ENCODE peak calls at places on chromosomes 11 and 22, in five cellular contexts. U, J, P, C and K are unnamed samples. For H3K4me1, the result is how much of the 10 kb centered on the place peaks cover.

GRCh38 chr11:128157423-128158298 is 429.7 kb downstream of the ETS1 start:
- DNase-seq in P (peak), U (no peak), C (peak), J (no peak), K (peak)

GRCh38 chr22:30036656-30037055 is 43.6 kb upstream of the HORMAD2 start:
- DNase-seq in P (no peak), J (no peak), U (no peak), C (no peak), K (no peak)

GRCh38 chr11:95750101-95750500 is 39.5 kb downstream of the FAM76B start:
- DNase-seq in C (no peak), J (no peak), P (no peak), U (no peak), K (no peak)

GRCh38 chr22:19766235-19766505 is 5.6 kb downstream of the TBX1 start:
- DNase-seq in C (no peak), U (no peak), P (no peak), J (no peak), K (no peak)

GRCh38 chr11:59012942-59013256 is 73.2 kb upstream of the GLYATL1B start:
- DNase-seq in P (no peak), J (no peak), C (no peak), U (no peak), K (no peak)

GRCh38 chr11:71991494-71991893 is 7.2 kb upstream of the IL18BP start:
- DNase-seq in C (peak), U (no peak), J (no peak), P (no peak), K (no peak)

GRCh38 chr11:35787626-35788025 is 125.1 kb downstream of the TRIM44 start:
- DNase-seq in C (no peak), J (no peak), U (no peak), P (no peak), K (no peak)

GRCh38 chr22:23213581-23214341 is 33.5 kb downstream of the BCR start:
- DNase-seq in C (no peak), J (no peak), P (no peak), U (no peak), K (no peak)

GRCh38 chr11:60872952-60873524 is 5.7 kb downstream of the ZP1 start:
- DNase-seq in J (no peak), P (peak), U (peak), C (no peak), K (no peak)

GRCh38 chr11:101158119-101158518 is 28.5 kb upstream of the PGR start:
- DNase-seq in C (no peak), P (no peak), J (no peak), U (no peak), K (no peak)

GRCh38 chr11:59542142-59542810 is 30.9 kb downstream of the OR4D9 start:
- DNase-seq in U (no peak), C (no peak), J (no peak), P (no peak), K (no peak)

GRCh38 chr11:87454246-87454645 is 416.5 kb downstream of the TMEM135 start:
- DNase-seq in U (no peak), J (no peak), P (no peak), C (peak), K (no peak)

GRCh38 chr22:44973829-44974228 is 36.0 kb downstream of the PHF21B start:
- DNase-seq in P (no peak), J (no peak), C (no peak), U (no peak), K (no peak)

GRCh38 chr11:75836422-75836821 is 21.4 kb downstream of the UVRAG start:
- DNase-seq in J (no peak), U (no peak), P (no peak), C (no peak), K (no peak)

GRCh38 chr11:40328890-40329617 is 1130.4 kb downstream of the LRRC4C start:
- DNase-seq in P (peak), J (no peak), C (no peak), U (no peak), K (no peak)

GRCh38 chr11:109040303-109040702 is 375.4 kb downstream of the DDX10 start:
- DNase-seq in U (no peak), J (no peak), P (no peak), C (no peak), K (no peak)

GRCh38 chr11:122398167-122398566 is 257.4 kb upstream of the UBASH3B start:
- DNase-seq in J (no peak), C (no peak), U (no peak), P (peak), K (no peak)

GRCh38 chr11:115521874-115522273 is 17.7 kb upstream of the CADM1 start:
- DNase-seq in J (no peak), U (no peak), P (no peak), C (no peak), K (no peak)

GRCh38 chr11:77411238-77411637 is 62.7 kb downstream of the PAK1 start:
- DNase-seq in P (peak), C (no peak), J (no peak), U (peak), K (no peak)

GRCh38 chr22:41779889-41780505 is 20.5 kb upstream of the CCDC134 start:
- DNase-seq in J (no peak), P (no peak), C (no peak), U (no peak), K (no peak)

GRCh38 chr22:40156001-40156516 is 21.7 kb upstream of the TNRC6B start:
- DNase-seq in U (no peak), J (no peak), C (no peak), P (peak), K (no peak)

GRCh38 chr11:109849946-109850345 is 243.2 kb upstream of the ZC3H12C start:
- DNase-seq in J (no peak), C (no peak), U (no peak), P (no peak), K (no peak)

GRCh38 chr22:26906464-26906863 is 249.1 kb downstream of the MIAT start:
- DNase-seq in C (no peak), P (no peak), U (no peak), J (no peak), K (no peak)

GRCh38 chr11:22246992-22247391 is 54.1 kb downstream of the ANO5 start:
- DNase-seq in U (no peak), C (no peak), J (no peak), P (no peak), K (no peak)

GRCh38 chr22:29166180-29166579 is 39.5 kb upstream of the EMID1 start:
- DNase-seq in U (no peak), P (no peak), J (no peak), C (no peak), K (no peak)

GRCh38 chr11:44617671-44618461 is 52.4 kb downstream of the CD82 start:
- DNase-seq in J (no peak), U (no peak), C (no peak), P (no peak), K (no peak)

GRCh38 chr22:19762315-19763140 is 1.9 kb downstream of the TBX1 start:
- DNase-seq in P (no peak), U (no peak), J (no peak), C (no peak), K (no peak)

GRCh38 chr11:110198031-110198729 is 98.2 kb downstream of the RDX start:
- DNase-seq in P (peak), C (no peak), J (no peak), U (no peak), K (no peak)

GRCh38 chr11:67045314-67045713 is 11.3 kb upstream of the RHOD start:
- DNase-seq in J (no peak), P (peak), C (no peak), U (no peak), K (no peak)

GRCh38 chr11:90204832-90205646 is 17.8 kb downstream of the CHORDC1 start:
- DNase-seq in U (no peak), C (no peak), P (peak), J (no peak), K (peak)

GRCh38 chr11:2778630-2779498 is 79.1 kb upstream of the KCNQ1OT1 start:
- DNase-seq in P (peak), C (no peak), U (peak), J (peak), K (no peak)

GRCh38 chr11:23021287-23021863 is 161.1 kb upstream of the CCDC179 start:
- DNase-seq in C (no peak), U (no peak), P (peak), J (no peak), K (peak)

GRCh38 chr11:21485426-21485825 is 707.5 kb upstream of the ANO5 start:
- DNase-seq in U (no peak), C (no peak), P (no peak), J (no peak), K (no peak)

GRCh38 chr11:75307058-75307457 is 44.4 kb downstream of the ARRB1 start:
- DNase-seq in J (no peak), U (no peak), P (no peak), C (no peak), K (no peak)

GRCh38 chr11:92888701-92889100 is 80.8 kb upstream of the MTNR1B start:
- DNase-seq in C (no peak), U (no peak), J (no peak), P (no peak), K (no peak)

GRCh38 chr11:126310229-126310991 is 6.5 kb downstream of the DCPS start:
- DNase-seq in P (peak), U (peak), C (no peak), J (no peak), K (peak)

DNA sequence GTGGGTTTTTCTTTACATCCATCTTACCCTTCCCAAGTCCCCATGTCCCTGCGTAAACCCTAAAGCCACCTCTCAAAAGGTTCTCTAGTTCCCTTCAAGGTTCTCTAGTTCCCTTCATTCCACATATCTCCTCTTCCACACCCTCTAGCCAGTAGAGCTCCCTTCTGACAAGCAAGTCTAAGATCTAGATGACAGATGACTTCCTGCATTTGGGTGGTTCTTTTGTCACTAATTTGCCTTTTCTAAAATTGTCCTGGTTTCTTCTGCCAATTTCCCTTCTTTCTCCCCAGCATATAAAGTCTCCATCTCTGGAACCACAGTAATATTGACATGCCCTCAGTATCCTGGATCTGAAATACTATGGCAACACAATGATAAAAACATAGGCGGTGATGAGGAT is 7.8 kb downstream of the CD3E start:
- DNase-seq in P (no peak), J (no peak), C (no peak), U (no peak), K (no peak)
- H3K4me1 ChIP-seq in P (under half), J (under half), C (under half), U (under half), K (under half)

GRCh38 chr22:25062378-25063095 is 110.0 kb downstream of the KIAA1671 start:
- DNase-seq in U (no peak), P (no peak), C (no peak), J (no peak), K (no peak)
- H3K27ac ChIP-seq in U (no peak), P (peak), C (no peak), J (no peak), K (no peak)

DNA sequence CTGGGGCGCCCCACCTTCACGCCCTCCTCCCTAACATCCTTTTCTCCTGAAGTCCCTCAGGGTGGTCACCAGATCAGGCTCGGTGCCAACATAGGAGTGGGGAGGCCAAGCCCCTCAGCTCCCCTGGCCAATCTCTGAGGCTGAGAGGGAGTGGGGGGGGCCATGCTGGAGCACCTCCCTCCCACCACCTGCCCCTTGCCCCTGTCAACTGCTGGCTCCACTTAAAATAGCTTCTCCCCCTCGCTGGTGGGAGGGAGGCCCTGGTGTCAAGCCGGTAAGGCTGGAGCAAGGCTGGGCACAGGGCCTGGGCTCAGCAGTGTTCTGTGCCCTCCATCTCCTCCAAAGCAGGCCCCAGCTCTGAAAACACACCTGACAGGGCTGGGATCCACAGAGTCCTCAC is 4.9 kb downstream of the PLXNB2 start:
- DNase-seq in U (peak), J (no peak), P (no peak), C (no peak), K (no peak)
- H3K4me1 ChIP-seq in U (under half), J (half or more), P (half or more), C (under half), K (under half)

GRCh38 chr11:6926208-6927029 is at the start of gene ZNF215:
- DNase-seq in U (peak), C (no peak), J (no peak), P (peak), K (peak)
- H3K27ac ChIP-seq in U (peak), C (peak), J (peak), P (no peak), K (peak)

GRCh38 chr11:111736191-111736590 is 30.0 kb downstream of the PPP2R1B start:
- DNase-seq in J (no peak), C (no peak), U (no peak), P (peak), K (no peak)

GRCh38 chr11:111735262-111736116 is 30.7 kb downstream of the PPP2R1B start:
- DNase-seq in J (no peak), U (peak), P (peak), C (no peak), K (no peak)

GRCh38 chr11:111737877-111738205 is 28.3 kb downstream of the PPP2R1B start:
- DNase-seq in P (peak), U (no peak), J (no peak), C (no peak), K (no peak)

GRCh38 chr11:111737180-111737876 is 28.9 kb downstream of the PPP2R1B start:
- DNase-seq in C (no peak), U (no peak), P (no peak), J (no peak), K (no peak)

GRCh38 chr11:111736621-111737055 is 29.6 kb downstream of the PPP2R1B start:
- DNase-seq in J (no peak), U (no peak), C (no peak), P (no peak), K (no peak)
- H3K4me1 ChIP-seq in J (half or more), U (under half), C (under half), P (under half), K (under half)

DNA sequence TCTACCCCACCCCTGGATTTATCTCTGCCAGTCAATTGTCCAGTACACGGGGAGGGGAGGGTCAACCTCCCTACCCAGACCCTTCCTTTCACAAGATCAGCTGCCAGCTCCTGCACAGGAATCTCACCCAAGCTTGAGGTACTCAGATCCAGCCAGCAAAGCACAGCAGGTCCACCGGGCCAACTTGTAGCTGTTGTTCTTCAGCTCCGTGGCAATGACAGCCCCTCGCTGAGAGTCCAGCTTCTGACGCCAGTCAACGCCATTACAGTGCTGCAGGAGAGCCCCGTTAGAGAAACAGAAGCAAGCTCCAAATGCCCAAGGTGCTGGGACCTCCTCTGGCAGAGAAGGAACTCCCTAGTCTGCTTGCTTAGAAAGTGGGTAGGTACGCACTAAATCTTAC is 5.5 kb upstream of the FOXRED2 start:
- DNase-seq in P (no peak), J (no peak), C (no peak), U (no peak), K (no peak)
- H3K27ac ChIP-seq in P (no peak), J (no peak), C (no peak), U (no peak), K (no peak)

GRCh38 chr22:37626144-37626543 is 13.3 kb upstream of the SH3BP1 start:
- DNase-seq in J (no peak), U (peak), P (peak), C (no peak), K (no peak)

GRCh38 chr22:37625737-37626136 is 13.7 kb upstream of the SH3BP1 start:
- DNase-seq in U (no peak), C (no peak), P (no peak), J (no peak), K (no peak)

GRCh38 chr22:37627545-37627944 is 11.9 kb upstream of the SH3BP1 start:
- DNase-seq in J (no peak), U (peak), P (no peak), C (no peak), K (no peak)

GRCh38 chr22:37626556-37627075 is 12.9 kb upstream of the SH3BP1 start:
- DNase-seq in U (no peak), J (no peak), P (no peak), C (no peak), K (no peak)

GRCh38 chr22:37627091-37627490 is 12.4 kb upstream of the SH3BP1 start:
- DNase-seq in J (no peak), U (no peak), C (no peak), P (peak), K (no peak)
- H3K4me1 ChIP-seq in J (under half), U (under half), C (under half), P (under half), K (under half)

GRCh38 chr11:9953994-9954626 is 290.2 kb downstream of the SWAP70 start:
- DNase-seq in C (no peak), P (peak), U (no peak), J (no peak), K (no peak)
- H3K27ac ChIP-seq in C (no peak), P (no peak), U (no peak), J (no peak), K (no peak)

GRCh38 chr22:24968066-24968561 is 15.6 kb downstream of the KIAA1671 start:
- DNase-seq in U (peak), C (no peak), J (no peak), P (no peak), K (no peak)
- H3K4me1 ChIP-seq in U (under half), C (under half), J (half or more), P (under half), K (under half)